ENCODE peak calls at places on chromosomes 13 and 19, in four cellular contexts. One of them, this sample, is unnamed.

GRCh38 chr19:31125071-31125470 is 224.2 kb downstream of the TSHZ3 start:
- DNase-seq in NCI-H2029: no peak
- DNase-seq in sigmoid colon: peak
- DNase-seq in activated T-cell treated with anti-CD3 and anti-CD28 coated beads, Interleukin-2, amount 50 U/mL, for 72 hours: no peak
- DNase-seq in this sample: no peak

GRCh38 chr19:13796301-13797057 is 1.2 kb downstream of the ZSWIM4 start:
- DNase-seq in sigmoid colon: peak
- DNase-seq in NCI-H2029: no peak
- DNase-seq in activated T-cell treated with anti-CD3 and anti-CD28 coated beads, Interleukin-2, amount 50 U/mL, for 72 hours: peak
- DNase-seq in this sample: no peak

GRCh38 chr13:94198666-94199065 is 280.8 kb downstream of the DCT start:
- DNase-seq in NCI-H2029: no peak
- DNase-seq in sigmoid colon: no peak
- DNase-seq in activated T-cell treated with anti-CD3 and anti-CD28 coated beads, Interleukin-2, amount 50 U/mL, for 72 hours: no peak
- DNase-seq in this sample: no peak

GRCh38 chr13:105611424-105611823 is 924.0 kb downstream of the EFNB2 start:
- DNase-seq in sigmoid colon: no peak
- DNase-seq in NCI-H2029: no peak
- DNase-seq in activated T-cell treated with anti-CD3 and anti-CD28 coated beads, Interleukin-2, amount 50 U/mL, for 72 hours: no peak
- DNase-seq in this sample: no peak

GRCh38 chr19:20616071-20616470 is 45.3 kb downstream of the ZNF626 start:
- DNase-seq in activated T-cell treated with anti-CD3 and anti-CD28 coated beads, Interleukin-2, amount 50 U/mL, for 72 hours: no peak
- DNase-seq in sigmoid colon: no peak
- DNase-seq in NCI-H2029: no peak
- DNase-seq in this sample: no peak

GRCh38 chr19:50695251-50696064 is 24.1 kb downstream of the SHANK1 start:
- DNase-seq in NCI-H2029: no peak
- DNase-seq in activated T-cell treated with anti-CD3 and anti-CD28 coated beads, Interleukin-2, amount 50 U/mL, for 72 hours: peak
- DNase-seq in sigmoid colon: no peak
- DNase-seq in this sample: no peak

GRCh38 chr19:47891923-47892666 is 6.0 kb upstream of the SULT2A1 start:
- DNase-seq in activated T-cell treated with anti-CD3 and anti-CD28 coated beads, Interleukin-2, amount 50 U/mL, for 72 hours: no peak
- DNase-seq in sigmoid colon: peak
- DNase-seq in NCI-H2029: no peak
- DNase-seq in this sample: no peak

GRCh38 chr19:8396185-8396562 is 6.0 kb downstream of the RAB11B start:
- DNase-seq in NCI-H2029: no peak
- DNase-seq in sigmoid colon: no peak
- DNase-seq in activated T-cell treated with anti-CD3 and anti-CD28 coated beads, Interleukin-2, amount 50 U/mL, for 72 hours: no peak
- DNase-seq in this sample: no peak

GRCh38 chr19:54502518-54503048 is at the start of gene LAIR2:
- DNase-seq in activated T-cell treated with anti-CD3 and anti-CD28 coated beads, Interleukin-2, amount 50 U/mL, for 72 hours: peak
- DNase-seq in NCI-H2029: no peak
- DNase-seq in sigmoid colon: no peak
- DNase-seq in this sample: peak

GRCh38 chr13:108496364-108497215 is 132.8 kb upstream of the MYO16 start:
- DNase-seq in sigmoid colon: no peak
- DNase-seq in activated T-cell treated with anti-CD3 and anti-CD28 coated beads, Interleukin-2, amount 50 U/mL, for 72 hours: no peak
- DNase-seq in NCI-H2029: no peak
- DNase-seq in this sample: no peak

GRCh38 chr13:24899601-24900000 is 135.6 kb downstream of the RNF17 start:
- DNase-seq in activated T-cell treated with anti-CD3 and anti-CD28 coated beads, Interleukin-2, amount 50 U/mL, for 72 hours: no peak
- DNase-seq in sigmoid colon: no peak
- DNase-seq in NCI-H2029: no peak
- DNase-seq in this sample: no peak

GRCh38 chr19:55156202-55157063 is 1.1 kb downstream of the TNNI3 start:
- DNase-seq in activated T-cell treated with anti-CD3 and anti-CD28 coated beads, Interleukin-2, amount 50 U/mL, for 72 hours: peak
- DNase-seq in sigmoid colon: no peak
- DNase-seq in NCI-H2029: peak
- DNase-seq in this sample: peak

GRCh38 chr13:79549355-79550106 is 68.6 kb downstream of the NDFIP2 start:
- DNase-seq in NCI-H2029: no peak
- DNase-seq in activated T-cell treated with anti-CD3 and anti-CD28 coated beads, Interleukin-2, amount 50 U/mL, for 72 hours: no peak
- DNase-seq in sigmoid colon: no peak
- DNase-seq in this sample: no peak

GRCh38 chr13:25281937-25282332 is 5.4 kb downstream of the MTMR6 start:
- DNase-seq in activated T-cell treated with anti-CD3 and anti-CD28 coated beads, Interleukin-2, amount 50 U/mL, for 72 hours: peak
- DNase-seq in sigmoid colon: no peak
- DNase-seq in NCI-H2029: no peak
- DNase-seq in this sample: no peak

GRCh38 chr13:39417131-39417530 is 185.9 kb downstream of the LHFPL6 start:
- DNase-seq in NCI-H2029: no peak
- DNase-seq in activated T-cell treated with anti-CD3 and anti-CD28 coated beads, Interleukin-2, amount 50 U/mL, for 72 hours: no peak
- DNase-seq in sigmoid colon: no peak
- DNase-seq in this sample: no peak

GRCh38 chr19:19443902-19444693 is 38.6 kb downstream of the GATAD2A start:
- DNase-seq in activated T-cell treated with anti-CD3 and anti-CD28 coated beads, Interleukin-2, amount 50 U/mL, for 72 hours: peak
- DNase-seq in sigmoid colon: no peak
- DNase-seq in NCI-H2029: no peak
- DNase-seq in this sample: no peak

GRCh38 chr19:33398361-33399060 is 25.0 kb downstream of the CEBPG start:
- DNase-seq in NCI-H2029: no peak
- DNase-seq in sigmoid colon: peak
- DNase-seq in activated T-cell treated with anti-CD3 and anti-CD28 coated beads, Interleukin-2, amount 50 U/mL, for 72 hours: no peak
- DNase-seq in this sample: no peak

GRCh38 chr19:31139871-31140505 is 209.2 kb downstream of the TSHZ3 start:
- DNase-seq in sigmoid colon: no peak
- DNase-seq in activated T-cell treated with anti-CD3 and anti-CD28 coated beads, Interleukin-2, amount 50 U/mL, for 72 hours: no peak
- DNase-seq in NCI-H2029: no peak
- DNase-seq in this sample: no peak

GRCh38 chr13:74102691-74103090 is 31.5 kb downstream of the KLF12 start:
- DNase-seq in activated T-cell treated with anti-CD3 and anti-CD28 coated beads, Interleukin-2, amount 50 U/mL, for 72 hours: no peak
- DNase-seq in NCI-H2029: no peak
- DNase-seq in sigmoid colon: no peak
- DNase-seq in this sample: no peak

GRCh38 chr19:1690570-1691307 is 38.3 kb upstream of the TCF3 start:
- DNase-seq in sigmoid colon: no peak
- DNase-seq in NCI-H2029: peak
- DNase-seq in activated T-cell treated with anti-CD3 and anti-CD28 coated beads, Interleukin-2, amount 50 U/mL, for 72 hours: peak
- DNase-seq in this sample: peak

GRCh38 chr13:104315606-104316005 is 1249.4 kb upstream of the SLC10A2 start:
- DNase-seq in NCI-H2029: no peak
- DNase-seq in activated T-cell treated with anti-CD3 and anti-CD28 coated beads, Interleukin-2, amount 50 U/mL, for 72 hours: no peak
- DNase-seq in sigmoid colon: no peak
- DNase-seq in this sample: no peak

GRCh38 chr13:32969516-32969941 is 46.7 kb upstream of the KL start:
- DNase-seq in activated T-cell treated with anti-CD3 and anti-CD28 coated beads, Interleukin-2, amount 50 U/mL, for 72 hours: no peak
- DNase-seq in sigmoid colon: no peak
- DNase-seq in NCI-H2029: no peak
- DNase-seq in this sample: no peak

GRCh38 chr19:1355974-1356865 is 27.5 kb upstream of the NDUFS7 start:
- DNase-seq in activated T-cell treated with anti-CD3 and anti-CD28 coated beads, Interleukin-2, amount 50 U/mL, for 72 hours: no peak
- DNase-seq in sigmoid colon: no peak
- DNase-seq in NCI-H2029: no peak
- DNase-seq in this sample: no peak

GRCh38 chr13:28744091-28744536 is 25.3 kb upstream of the SLC46A3 start:
- DNase-seq in sigmoid colon: no peak
- DNase-seq in activated T-cell treated with anti-CD3 and anti-CD28 coated beads, Interleukin-2, amount 50 U/mL, for 72 hours: no peak
- DNase-seq in NCI-H2029: no peak
- DNase-seq in this sample: no peak

This sample was measured in T-helper 2 cell treated with Interferon-gamma antibody and Interleukin-4, amounts not matched to agents 5 μg/mL and 100 μg/mL, for 36 hours.